ENCODE peak calls at places on chromosomes 11 and 22, in six cellular contexts. Y is H9, Q is neuronal stem cell, Z is H1, V is IMR-90, E is mesenchymal stem cell. F is an unnamed sample. For H3K79me1, the result is how much of the 10 kb centered on the place peaks cover.

GRCh38 chr11:96063886-96064285 is 140.0 kb upstream of the MTMR2 start:
- DNase-seq in Y (no peak), Q (no peak), Z (no peak), V (no peak), E (no peak), F (no peak)

GRCh38 chr11:112396092-112396491 is 135.4 kb upstream of the PLET1 start:
- DNase-seq in Y (no peak), Q (no peak), Z (no peak), V (no peak), E (no peak), F (no peak)

GRCh38 chr11:104372111-104372510 is 208.2 kb upstream of the PDGFD start:
- DNase-seq in Y (no peak), Q (no peak), Z (no peak), V (no peak), E (no peak), F (no peak)

GRCh38 chr11:19276859-19277808 is 36.4 kb upstream of the E2F8 start:
- DNase-seq in Y (no peak), Q (no peak), Z (no peak), V (no peak), E (peak), F (peak)

GRCh38 chr11:112165049-112165448 is 1.2 kb upstream of the IL18 start:
- DNase-seq in Y (no peak), Q (no peak), Z (no peak), V (no peak), E (no peak), F (no peak)

GRCh38 chr11:6357222-6357621 is 33.1 kb upstream of the SMPD1 start:
- DNase-seq in Y (no peak), Q (no peak), Z (no peak), V (peak), E (peak), F (peak)

GRCh38 chr22:30104501-30105156 is 24.4 kb downstream of the HORMAD2 start:
- DNase-seq in Y (no peak), Q (no peak), Z (no peak), V (peak), E (no peak), F (no peak)

GRCh38 chr22:19055801-19056200 is 66.4 kb downstream of the DGCR2 start:
- DNase-seq in Y (no peak), Q (no peak), Z (no peak), V (no peak), E (no peak), F (no peak)

GRCh38 chr11:45948341-45948740 is 25.9 kb downstream of the LARGE2 start:
- DNase-seq in Y (no peak), Q (no peak), Z (no peak), V (no peak), E (no peak), F (no peak)

GRCh38 chr11:6505577-6506240 is 8.6 kb downstream of the DNHD1 start:
- DNase-seq in Y (no peak), Q (no peak), Z (no peak), V (peak), E (peak), F (peak)

GRCh38 chr22:49739138-49739537 is 88.5 kb downstream of the BRD1 start:
- DNase-seq in Y (no peak), Q (no peak), Z (no peak), V (no peak), E (no peak), F (no peak)

GRCh38 chr11:134071766-134072403 is 3.0 kb downstream of the JAM3 start:
- DNase-seq in Y (no peak), Q (no peak), Z (no peak), V (peak), E (peak), F (no peak)

GRCh38 chr22:29201722-29202230 is 3.9 kb upstream of the EMID1 start:
- DNase-seq in Y (no peak), Q (no peak), Z (no peak), V (no peak), E (no peak), F (no peak)

GRCh38 chr11:96055706-96056387 is 131.9 kb upstream of the MTMR2 start:
- DNase-seq in Y (no peak), Q (peak), Z (no peak), V (peak), E (peak), F (no peak)

GRCh38 chr22:46352691-46353386 is 17.3 kb downstream of the TRMU start:
- DNase-seq in Y (peak), Q (no peak), Z (no peak), V (peak), E (peak), F (no peak)

GRCh38 chr11:17528181-17528691 is 16.0 kb downstream of the USH1C start:
- DNase-seq in Y (peak), Q (no peak), Z (no peak), V (peak), E (peak), F (peak)

GRCh38 chr22:39956932-39957664 is 3.1 kb upstream of the TMA7B start:
- DNase-seq in Y (no peak), Q (no peak), Z (no peak), V (no peak), E (peak), F (no peak)

GRCh38 chr22:50568626-50569025 is 5.9 kb upstream of the SYCE3 start:
- DNase-seq in Y (no peak), Q (no peak), Z (no peak), V (no peak), E (no peak), F (peak)

GRCh38 chr11:95725169-95725568 is 64.4 kb downstream of the FAM76B start:
- DNase-seq in Y (no peak), Q (no peak), Z (no peak), V (no peak), E (no peak), F (no peak)

GRCh38 chr11:123062892-123063395 is 1.0 kb upstream of the HSPA8 start:
- DNase-seq in Y (no peak), Q (no peak), Z (no peak), V (peak), E (no peak), F (peak)

GRCh38 chr22:27853404-27853803 is 51.8 kb upstream of the MN1 start:
- DNase-seq in Y (no peak), Q (no peak), Z (no peak), V (peak), E (peak), F (no peak)

GRCh38 chr11:206516-207212 is 535 bp downstream of the BET1L start:
- DNase-seq in Y (no peak), Q (peak), Z (no peak), V (no peak), E (peak), F (no peak)

GRCh38 chr11:93444671-93445073 is 98.5 kb downstream of the SMCO4 start:
- DNase-seq in Y (peak), Q (peak), Z (peak), V (peak), E (no peak), F (no peak)

GRCh38 chr22:30763815-30764686 is 69.4 kb downstream of the OSBP2 start:
- DNase-seq in Y (peak), Q (peak), Z (peak), V (peak), E (peak), F (peak)

GRCh38 chr11:1326435-1327063 is 17.1 kb upstream of the TOLLIP start:
- DNase-seq in Y (no peak), Q (no peak), Z (no peak), V (peak), E (peak), F (no peak)

GRCh38 chr11:11403763-11404725 is 51.0 kb upstream of the CSNK2A3 start:
- DNase-seq in Y (no peak), Q (no peak), Z (no peak), V (peak), E (no peak), F (peak)

GRCh38 chr22:29744902-29745301 is 21.9 kb downstream of the ZMAT5 start:
- DNase-seq in Y (no peak), Q (no peak), Z (no peak), V (peak), E (peak), F (no peak)

GRCh38 chr11:114237321-114238280 is 58.6 kb upstream of the NNMT start:
- DNase-seq in Y (no peak), Q (no peak), Z (no peak), V (peak), E (no peak), F (no peak)

GRCh38 chr11:69296890-69297224 is 2.9 kb downstream of the MYEOV start:
- DNase-seq in Y (no peak), Q (no peak), Z (no peak), V (no peak), E (no peak), F (no peak)

GRCh38 chr11:69295995-69296889 is 2.3 kb downstream of the MYEOV start:
- DNase-seq in Y (no peak), Q (no peak), Z (no peak), V (peak), E (peak), F (peak)

GRCh38 chr11:69297926-69298777 is 4.2 kb downstream of the MYEOV start:
- DNase-seq in Y (no peak), Q (no peak), Z (no peak), V (peak), E (peak), F (peak)

GRCh38 chr11:69298778-69299461 is 5.0 kb downstream of the MYEOV start:
- DNase-seq in Y (no peak), Q (no peak), Z (no peak), V (peak), E (peak), F (no peak)

DNA sequence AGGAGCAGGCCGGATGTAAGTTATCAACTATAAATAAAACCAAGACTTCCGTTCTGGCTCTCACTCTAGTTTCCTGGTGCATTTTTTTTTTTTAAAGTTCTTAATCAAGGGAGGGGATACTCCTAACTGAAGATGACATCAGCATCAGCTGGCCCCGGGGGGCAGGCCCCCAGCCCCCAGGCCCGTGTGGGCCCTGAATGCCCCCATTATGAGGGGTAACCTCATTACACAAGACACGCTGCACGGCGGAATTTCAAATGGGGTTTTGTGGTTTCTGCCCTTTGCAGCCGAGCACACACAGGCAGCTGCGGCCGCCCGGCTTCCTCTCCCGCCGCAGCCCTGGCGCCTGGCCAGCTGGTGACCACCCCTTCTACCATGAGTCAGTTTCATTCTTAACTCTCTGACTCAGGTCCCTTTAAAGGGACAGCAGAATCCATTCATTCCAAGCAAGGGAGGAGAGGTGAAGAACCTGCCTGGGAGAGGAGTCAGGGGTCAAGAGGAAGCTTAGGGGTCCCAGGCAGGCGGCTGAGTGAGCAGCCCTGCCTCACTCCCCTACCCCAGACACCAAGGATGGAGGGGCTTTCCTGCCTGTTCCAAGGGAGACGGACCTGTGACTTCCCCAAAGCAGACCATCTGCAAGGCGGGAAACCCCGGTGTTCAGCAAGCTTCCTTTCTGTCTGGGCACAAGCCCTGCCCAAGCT is 3.4 kb downstream of the MYEOV start:
- DNase-seq in Y (no peak), Q (no peak), Z (peak), V (peak), E (peak), F (peak)
- H4K91ac ChIP-seq in Y (no peak), Q (no peak), Z (no peak), V (peak), E (peak), F (peak)

GRCh38 chr11:12815150-12815523 is 140.9 kb downstream of the TEAD1 start:
- DNase-seq in Y (no peak), Q (no peak), Z (no peak), V (no peak), E (no peak), F (no peak)

GRCh38 chr11:12818333-12819015 is 144.3 kb downstream of the TEAD1 start:
- DNase-seq in Y (no peak), Q (no peak), Z (no peak), V (peak), E (peak), F (no peak)

GRCh38 chr11:12817681-12818332 is 143.6 kb downstream of the TEAD1 start:
- DNase-seq in Y (no peak), Q (no peak), Z (no peak), V (peak), E (peak), F (peak)

GRCh38 chr11:12813371-12814225 is 139.4 kb downstream of the TEAD1 start:
- DNase-seq in Y (no peak), Q (no peak), Z (no peak), V (peak), E (peak), F (no peak)

DNA sequence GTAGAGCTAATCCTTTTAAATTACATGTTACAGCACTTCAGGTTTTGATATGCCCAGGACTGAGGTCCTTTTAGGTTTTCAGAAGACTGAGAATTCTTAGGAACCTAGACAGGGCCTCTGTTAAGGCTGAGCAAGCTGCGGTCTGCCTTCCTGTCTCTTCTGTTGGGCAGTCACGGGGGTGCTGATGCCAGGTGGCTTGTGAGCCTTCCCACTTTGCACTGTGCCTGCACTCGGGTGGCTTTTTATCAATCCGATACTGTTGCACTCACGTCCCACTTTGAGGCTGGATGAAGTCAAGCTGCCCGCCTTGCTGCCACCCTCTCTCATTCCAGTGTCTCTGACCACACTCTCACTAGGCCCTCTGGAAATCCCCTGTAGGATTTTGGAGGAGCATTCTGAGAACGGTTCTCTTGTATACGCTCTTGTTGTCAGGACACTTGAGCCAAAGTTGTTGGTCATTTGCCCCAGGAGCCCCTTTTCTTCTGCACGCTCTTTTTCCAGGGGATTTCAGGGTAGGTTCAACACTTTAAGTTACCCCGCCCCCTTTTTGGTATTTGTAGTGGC is 141.8 kb downstream of the TEAD1 start:
- DNase-seq in Y (no peak), Q (no peak), Z (no peak), V (no peak), E (no peak), F (no peak)
- H3K79me1 ChIP-seq in Y (under half), Q (under half), Z (under half), V (under half), E (under half), F (under half)

GRCh38 chr11:64861227-64861970 is 16.9 kb upstream of the CDC42BPG start:
- DNase-seq in Y (no peak), Q (no peak), Z (no peak), V (no peak), E (no peak), F (no peak)

GRCh38 chr11:64863381-64864060 is 14.9 kb downstream of the EHD1 start:
- DNase-seq in Y (no peak), Q (no peak), Z (no peak), V (no peak), E (no peak), F (no peak)

GRCh38 chr11:64864135-64864472 is 14.3 kb downstream of the EHD1 start:
- DNase-seq in Y (no peak), Q (no peak), Z (no peak), V (no peak), E (no peak), F (no peak)

GRCh38 chr11:64864473-64865285 is 13.7 kb downstream of the EHD1 start:
- DNase-seq in Y (no peak), Q (no peak), Z (no peak), V (peak), E (peak), F (peak)

GRCh38 chr11:64862914-64863313 is 15.5 kb downstream of the EHD1 start:
- DNase-seq in Y (no peak), Q (no peak), Z (no peak), V (no peak), E (no peak), F (no peak)
- H4K8ac ChIP-seq in Y (no peak), Q (no peak), Z (peak), V (peak), E (peak), F (no peak)

DNA sequence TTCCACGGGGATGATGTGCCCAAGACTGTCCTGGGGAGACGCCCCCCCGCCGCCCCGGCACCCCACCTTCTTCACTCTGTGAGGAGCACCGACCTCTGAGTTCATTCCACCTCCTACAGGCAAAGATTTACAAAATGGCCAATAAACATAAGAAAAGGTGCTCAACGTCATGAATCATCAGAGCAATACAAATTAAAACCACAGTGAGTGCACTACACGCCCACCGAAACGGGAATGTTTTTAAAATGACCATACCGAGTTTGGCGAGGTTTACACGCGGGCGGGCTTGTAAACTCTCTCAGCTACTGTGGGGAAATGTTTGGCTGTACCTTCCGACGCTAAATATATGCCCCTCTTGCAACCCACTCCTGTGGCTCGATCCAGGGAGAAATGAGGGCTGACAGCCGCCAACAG is 7.9 kb downstream of the NPTXR start:
- DNase-seq in Y (no peak), Q (no peak), Z (no peak), V (peak), E (peak), F (no peak)
- H4K91ac ChIP-seq in Y (no peak), Q (no peak), Z (no peak), V (no peak), E (no peak), F (no peak)

GRCh38 chr22:44995282-44995597 is 14.6 kb downstream of the PHF21B start:
- DNase-seq in Y (no peak), Q (no peak), Z (no peak), V (no peak), E (no peak), F (no peak)

GRCh38 chr22:44996120-44996519 is 13.7 kb downstream of the PHF21B start:
- DNase-seq in Y (no peak), Q (no peak), Z (no peak), V (no peak), E (no peak), F (no peak)

GRCh38 chr22:44997060-44997459 is 12.7 kb downstream of the PHF21B start:
- DNase-seq in Y (no peak), Q (no peak), Z (no peak), V (no peak), E (no peak), F (no peak)

GRCh38 chr22:44995715-44996114 is 14.1 kb downstream of the PHF21B start:
- DNase-seq in Y (no peak), Q (no peak), Z (no peak), V (no peak), E (no peak), F (no peak)

DNA sequence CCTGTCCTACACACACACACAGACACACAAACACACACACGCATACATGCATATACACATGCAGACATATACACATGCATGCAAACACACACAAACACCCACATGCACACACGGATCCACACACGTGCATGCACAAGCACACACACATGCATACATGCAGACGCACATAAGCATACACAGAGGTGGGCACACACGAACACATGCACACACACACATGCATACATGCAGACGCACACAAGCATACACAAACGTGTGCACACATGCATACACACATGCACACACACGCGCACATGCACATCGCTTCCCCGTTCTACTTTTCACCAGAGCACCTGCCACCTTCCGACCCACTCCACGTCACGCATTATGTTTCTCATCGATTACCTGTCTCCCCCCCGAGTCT is 13.2 kb downstream of the PHF21B start:
- DNase-seq in Y (no peak), Q (no peak), Z (no peak), V (no peak), E (no peak), F (no peak)
- H3K79me1 ChIP-seq in Y (under half), Q (under half), Z (under half), V (under half), E (under half), F (under half)

GRCh38 chr11:63672156-63672463 is 934 bp upstream of the ATL3 start:
- DNase-seq in Y (no peak), Q (no peak), Z (no peak), V (no peak), E (no peak), F (no peak)

GRCh38 chr11:63670738-63671321 is 346 bp downstream of the ATL3 start:
- DNase-seq in Y (peak), Q (no peak), Z (no peak), V (no peak), E (peak), F (peak)

GRCh38 chr11:63672934-63673539 is 1.9 kb upstream of the ATL3 start:
- DNase-seq in Y (no peak), Q (no peak), Z (no peak), V (no peak), E (no peak), F (no peak)

GRCh38 chr11:63670077-63670737 is 969 bp downstream of the ATL3 start:
- DNase-seq in Y (no peak), Q (no peak), Z (no peak), V (peak), E (peak), F (no peak)

GRCh38 chr11:63671322-63672155 is at the start of gene ATL3:
- DNase-seq in Y (peak), Q (peak), Z (peak), V (peak), E (peak), F (peak)
- H4K8ac ChIP-seq in Y (no peak), Q (no peak), Z (peak), V (peak), E (peak), F (peak)

F was measured in trophoblast cell.